ENCODE peak calls at places on chromosomes 2 and 18, in four cellular contexts. B, M, G and V are unnamed samples.

GRCh38 chr2:73292906-73293533 is 328 bp downstream of the EGR4 start:
- DNase-seq in B (no peak), M (no peak), G (no peak), V (no peak)

GRCh38 chr2:149329470-149330126 is 789 bp upstream of the LYPD6 start:
- DNase-seq in B (no peak), M (peak), G (no peak), V (peak)

GRCh38 chr18:57146956-57147636 is at the start of gene BOD1L2:
- DNase-seq in B (no peak), M (no peak), G (no peak), V (no peak)

GRCh38 chr2:74481961-74482800 is 617 bp downstream of the CCDC142 start:
- DNase-seq in B (no peak), M (no peak), G (peak), V (peak)

GRCh38 chr2:138501427-138502252 is at the start of gene SPOPL:
- DNase-seq in B (no peak), M (peak), G (peak), V (peak)

GRCh38 chr2:196927318-196928225 is 1.1 kb upstream of the PGAP1 start:
- DNase-seq in B (no peak), M (peak), G (no peak), V (no peak)

GRCh38 chr2:143936758-143937562 is 583.0 kb downstream of the ZEB2 start:
- DNase-seq in B (no peak), M (no peak), G (no peak), V (peak)

GRCh38 chr2:188811522-188811921 is 162.7 kb upstream of the COL3A1 start:
- DNase-seq in B (no peak), M (no peak), G (no peak), V (no peak)

GRCh38 chr2:63661076-63661475 is 72.3 kb downstream of the MDH1 start:
- DNase-seq in B (no peak), M (no peak), G (no peak), V (no peak)

GRCh38 chr2:58606799-58607198 is 365.7 kb upstream of the FANCL start:
- DNase-seq in B (no peak), M (no peak), G (no peak), V (no peak)

GRCh38 chr2:73408198-73408597 is 22.6 kb downstream of the ALMS1 start:
- DNase-seq in B (no peak), M (no peak), G (no peak), V (no peak)

GRCh38 chr2:209368924-209369323 is 54.9 kb upstream of the MAP2 start:
- DNase-seq in B (peak), M (peak), G (no peak), V (peak)

GRCh38 chr2:218547978-218548377 is 20.2 kb downstream of the USP37 start:
- DNase-seq in B (no peak), M (no peak), G (no peak), V (no peak)

GRCh38 chr2:9018109-9018508 is 14.6 kb upstream of the MBOAT2 start:
- DNase-seq in B (no peak), M (no peak), G (no peak), V (no peak)

GRCh38 chr2:191114403-191114886 is 36.3 kb downstream of the STAT4 start:
- DNase-seq in B (peak), M (no peak), G (no peak), V (no peak)

GRCh38 chr2:54424555-54425163 is 31.5 kb upstream of the SPTBN1 start:
- DNase-seq in B (no peak), M (peak), G (no peak), V (no peak)

GRCh38 chr18:73670536-73670935 is 477.1 kb downstream of the FBXO15 start:
- DNase-seq in B (no peak), M (no peak), G (no peak), V (no peak)
- TF ChIP-seq FOXK2 in B (no peak), M (no peak), G (no peak), V (no peak)

GRCh38 chr18:33605250-33605649 is 27.2 kb downstream of the ASXL3 start:
- DNase-seq in B (no peak), M (no peak), G (no peak), V (no peak)

GRCh38 chr18:33611525-33612135 is 33.6 kb downstream of the ASXL3 start:
- DNase-seq in B (no peak), M (no peak), G (no peak), V (no peak)

GRCh38 chr18:33600846-33601245 is 22.8 kb downstream of the ASXL3 start:
- DNase-seq in B (no peak), M (no peak), G (no peak), V (no peak)

GRCh38 chr18:33603434-33603833 is 25.4 kb downstream of the ASXL3 start:
- DNase-seq in B (no peak), M (no peak), G (no peak), V (no peak)

DNA sequence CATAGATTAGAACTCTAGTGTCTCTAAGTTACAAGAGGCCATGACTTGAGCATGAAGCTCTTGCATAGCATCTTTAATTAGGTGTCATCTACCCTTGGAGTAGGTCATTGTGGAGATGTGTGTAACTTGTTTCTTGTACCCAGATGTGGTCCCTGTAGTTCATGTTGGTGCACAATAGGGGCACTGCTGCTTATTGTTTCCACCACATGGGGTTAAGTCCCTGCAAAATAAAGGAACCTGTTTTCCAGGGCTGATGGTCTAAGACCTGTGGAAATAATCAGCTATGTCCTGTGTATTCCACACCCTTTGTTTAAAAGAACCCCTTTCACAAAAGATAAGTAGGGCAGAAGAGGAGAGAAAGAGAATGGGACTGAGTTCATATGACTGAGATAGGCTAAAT is 28.6 kb downstream of the ASXL3 start:
- DNase-seq in B (no peak), M (no peak), G (no peak), V (peak)
- TF ChIP-seq FOXK2 in B (no peak), M (no peak), G (no peak), V (no peak)

DNA sequence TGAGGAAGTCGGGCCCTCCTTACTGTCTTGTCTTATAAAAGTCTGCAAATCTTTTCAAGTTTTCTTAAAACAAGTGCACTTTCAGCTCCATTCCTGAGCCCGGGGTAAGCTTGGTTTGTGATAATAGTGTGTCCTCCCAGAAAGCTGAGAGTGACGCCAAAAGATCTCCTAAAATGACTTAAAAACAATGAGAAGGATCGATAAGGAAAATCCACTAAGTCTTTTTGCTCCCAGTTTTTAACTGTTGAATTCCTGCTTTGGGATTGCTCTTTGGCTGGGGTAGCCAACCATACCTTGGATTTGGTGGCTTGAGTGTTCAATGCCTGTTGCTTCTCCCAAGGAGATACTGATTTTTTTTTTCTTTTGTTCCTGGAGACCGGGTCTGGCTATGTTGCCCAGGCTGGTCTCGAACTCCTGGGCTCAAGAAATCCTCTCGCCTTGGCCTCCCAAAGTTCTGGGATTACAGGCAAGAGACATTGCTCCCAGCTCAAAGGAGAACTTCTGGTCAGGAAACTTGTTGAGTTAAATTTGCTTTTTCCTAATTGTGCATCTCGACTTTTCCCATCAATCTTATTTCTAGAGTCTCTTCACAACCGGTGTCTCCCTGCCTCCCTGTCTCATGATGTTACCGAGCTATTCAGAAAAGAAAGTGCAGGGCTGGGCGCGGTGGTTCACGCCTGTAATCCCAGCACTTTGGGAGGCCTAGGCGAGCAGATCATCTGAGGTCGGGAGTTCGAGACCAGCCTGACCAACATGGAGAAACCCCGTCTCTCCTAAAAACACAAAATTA is 3.0 kb downstream of the TGIF1 start:
- DNase-seq in B (no peak), M (no peak), G (no peak), V (no peak)
- TF ChIP-seq FOXK2 in B (no peak), M (no peak), G (no peak), V (no peak)

DNA sequence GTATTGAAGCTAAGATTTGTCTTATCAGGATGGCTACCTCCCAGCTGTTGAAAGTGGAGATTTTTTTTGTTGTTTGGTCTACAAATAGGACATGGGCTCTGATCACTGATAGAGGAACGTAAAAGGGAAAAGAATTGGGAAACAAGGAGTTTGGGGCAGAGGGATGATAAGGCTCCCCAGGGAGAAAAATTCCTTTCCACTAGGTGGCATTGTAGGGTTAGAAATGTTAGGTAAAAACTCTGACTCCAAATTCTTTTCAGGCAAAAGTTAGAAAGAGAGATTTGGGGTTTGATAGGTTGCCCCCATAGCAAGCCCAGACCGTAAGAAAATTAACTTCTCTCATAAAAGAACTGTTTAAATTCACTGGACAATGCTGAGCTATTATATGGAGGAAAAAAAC is 19.8 kb downstream of the CMPK2 start:
- DNase-seq in B (no peak), M (no peak), G (no peak), V (no peak)
- TF ChIP-seq FOXK2 in B (no peak), M (no peak), G (no peak), V (no peak)

GRCh38 chr18:61991836-61992235 is 99.0 kb upstream of the RNF152 start:
- DNase-seq in B (no peak), M (no peak), G (no peak), V (no peak)
- TF ChIP-seq FOXK2 in B (no peak), M (no peak), G (no peak), V (no peak)

GRCh38 chr2:180625006-180625844 is 355.2 kb upstream of the UBE2E3 start:
- DNase-seq in B (no peak), M (no peak), G (no peak), V (no peak)
- TF ChIP-seq FOXK2 in B (no peak), M (no peak), G (no peak), V (no peak)